ENCODE peak calls at places on chromosomes 3 and 15, in five cellular contexts. D is tibial nerve, A is mammary epithelial cell, T is neuronal stem cell, E is A549. Q is an unnamed sample.

GRCh38 chr3:140727886-140728285 is 50.0 kb downstream of the TRIM42 start:
- DNase-seq in T (no peak), D (no peak), A (no peak), E (no peak), Q (no peak)

GRCh38 chr3:127614928-127615592 is 13.9 kb upstream of the PODXL2 start:
- DNase-seq in E (no peak), T (no peak), D (no peak), A (no peak), Q (no peak)

GRCh38 chr3:98972155-98972554 is 70.7 kb upstream of the DCBLD2 start:
- DNase-seq in A (peak; percentile 97), E (peak; percentile 90), D (no peak), T (no peak), Q (no peak)

GRCh38 chr3:98213276-98213675 is 46.8 kb downstream of the OR5H15 start:
- DNase-seq in E (no peak), T (no peak), D (no peak), A (no peak), Q (no peak)

GRCh38 chr3:102936511-102936910 is 501.7 kb downstream of the ZPLD1 start:
- DNase-seq in D (no peak), A (no peak), T (no peak), E (no peak), Q (no peak)

GRCh38 chr3:119147494-119147893 is 1.5 kb downstream of the TEX55 start:
- DNase-seq in E (no peak), A (no peak), T (no peak), D (no peak), Q (no peak)

GRCh38 chr15:43941555-43941954 is 114.8 kb downstream of the WDR76 start:
- DNase-seq in A (no peak), E (no peak), T (no peak), D (no peak), Q (no peak)

GRCh38 chr3:171285287-171285686 is 174.9 kb downstream of the TNIK start:
- DNase-seq in E (no peak), A (peak; percentile 17), T (no peak), D (no peak), Q (no peak)

GRCh38 chr15:74631935-74632560 is 16.4 kb downstream of the CLK3 start:
- DNase-seq in T (peak; percentile 26), E (peak; percentile 40), A (peak; percentile 23), D (peak; percentile 64), Q (no peak)

GRCh38 chr15:100601158-100601557 is 826 bp downstream of the LINS1 start:
- DNase-seq in E (no peak), A (peak; percentile 36), T (no peak), D (no peak), Q (peak; percentile 41)

GRCh38 chr15:68599560-68600071 is 20.8 kb downstream of the CORO2B start:
- DNase-seq in E (no peak), A (no peak), D (no peak), T (peak; percentile 86), Q (no peak)

GRCh38 chr3:95715137-95715536 is 1099.3 kb upstream of the EPHA6 start:
- DNase-seq in D (no peak), E (no peak), T (peak; percentile 20), A (no peak), Q (no peak)

GRCh38 chr3:129304553-129305222 is 26.0 kb downstream of the HMCES start:
- DNase-seq in A (no peak), T (no peak), E (no peak), D (no peak), Q (no peak)

GRCh38 chr3:127673191-127674098 is 693 bp downstream of the ABTB1 start:
- DNase-seq in D (no peak), T (no peak), E (peak; percentile 49), A (no peak), Q (peak; percentile 37)

GRCh38 chr3:81531256-81531655 is 230.2 kb downstream of the GBE1 start:
- DNase-seq in T (no peak), D (no peak), E (no peak), A (no peak), Q (no peak)

GRCh38 chr15:73388256-73388781 is 19.6 kb upstream of the HCN4 start:
- DNase-seq in T (no peak), D (no peak), E (peak; percentile 75), A (peak; percentile 58), Q (no peak)

GRCh38 chr3:50807266-50807665 is 132.5 kb downstream of the DOCK3 start:
- DNase-seq in D (no peak), E (no peak), T (no peak), A (peak; percentile 52), Q (no peak)

GRCh38 chr3:55801676-55802075 is 314.6 kb upstream of the WNT5A start:
- DNase-seq in D (no peak), E (no peak), T (no peak), A (no peak), Q (no peak)

GRCh38 chr15:57969355-57969754 is 96.2 kb downstream of the ALDH1A2 start:
- DNase-seq in T (no peak), D (no peak), E (peak; percentile 27), A (peak; percentile 11), Q (no peak)

GRCh38 chr3:189139631-189140030 is 32.1 kb upstream of the TPRG1 start:
- DNase-seq in D (no peak), E (no peak), A (no peak), T (no peak), Q (no peak)

GRCh38 chr3:152778001-152778400 is 56.9 kb upstream of the P2RY1 start:
- DNase-seq in A (no peak), E (no peak), D (no peak), T (no peak), Q (no peak)
- H3K27ac ChIP-seq in A (no peak overlapping the region), E (no peak overlapping the region), D (no peak overlapping the region), T (no peak overlapping the region), Q (no peak overlapping the region)

GRCh38 chr3:13517253-13517977 is 31.5 kb upstream of the FBLN2 start:
- DNase-seq in E (no peak), A (no peak), D (peak; percentile 87), T (no peak), Q (no peak)
- H3K4me3 ChIP-seq in E (no peak overlapping the region), A (no peak overlapping the region), D (no peak overlapping the region), T (no peak overlapping the region), Q (no peak overlapping the region)

GRCh38 chr3:150737874-150738679 is 24.9 kb downstream of the SIAH2 start:
- DNase-seq in D (no peak), A (peak; percentile 84), E (no peak), T (no peak), Q (no peak)
- H3K27ac ChIP-seq in D (no peak overlapping the region), A (no peak overlapping the region), E (no peak overlapping the region), T (no peak overlapping the region), Q (no peak overlapping the region)

GRCh38 chr15:31349233-31350141 is 22.9 kb downstream of the KLF13 start:
- DNase-seq in E (no peak), T (no peak), A (no peak), D (no peak), Q (no peak)

GRCh38 chr15:31353931-31354330 is 27.3 kb downstream of the KLF13 start:
- DNase-seq in D (no peak), T (no peak), A (no peak), E (no peak), Q (no peak)

GRCh38 chr15:31352911-31353811 is 26.5 kb downstream of the KLF13 start:
- DNase-seq in E (no peak), A (no peak), D (peak; percentile 76), T (no peak), Q (no peak)

GRCh38 chr15:31350771-31351170 is 24.1 kb downstream of the KLF13 start:
- DNase-seq in A (no peak), T (no peak), D (no peak), E (no peak), Q (no peak)

DNA sequence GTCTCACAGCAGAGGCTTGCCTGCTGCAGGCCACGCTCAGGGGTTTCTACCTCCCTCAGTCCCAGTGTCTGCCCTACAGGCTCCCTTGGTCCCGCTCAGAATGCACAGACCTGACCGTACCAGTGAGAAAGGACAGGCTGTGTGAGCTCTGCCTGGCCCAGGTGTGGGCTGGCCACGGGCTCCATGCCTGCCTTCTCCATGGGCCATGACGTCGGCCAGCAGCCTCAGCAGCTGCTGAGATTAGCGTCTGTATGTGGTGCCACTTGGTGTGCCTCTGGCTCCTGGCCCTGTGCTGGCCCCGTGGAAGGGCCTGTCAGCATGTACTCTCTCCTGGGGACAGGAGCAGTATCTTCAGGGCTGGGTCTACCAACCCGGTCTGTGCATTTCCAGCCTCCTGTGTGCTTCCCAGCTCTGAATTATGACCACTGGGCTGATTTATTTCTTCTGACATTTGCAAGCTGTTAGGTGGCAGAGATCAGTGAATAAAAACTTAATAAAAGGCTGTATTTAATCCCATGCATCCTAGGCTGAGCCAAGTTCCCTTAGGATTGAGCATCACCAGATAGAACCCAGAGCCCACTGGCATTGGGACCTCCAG is 25.7 kb downstream of the KLF13 start:
- DNase-seq in T (no peak), A (no peak), D (no peak), E (no peak), Q (no peak)
- H3K4me3 ChIP-seq in T (no peak overlapping the region), A (no peak overlapping the region), D (no peak overlapping the region), E (no peak overlapping the region), Q (peak overlapping the region; percentile 40)